ENCODE peak calls at places on chromosomes 3 and 15, in ten cellular contexts. H is upper lobe of right lung, W is lower lobe of right lung, U is IMR-90, I is stomach, B is heart right ventricle, K is astrocyte, A is transverse colon, G is uterus, J is trophoblast cell. X is an unnamed sample.

GRCh38 chr3:60079076-60079475 is 1029.3 kb upstream of the CFAP20DC start:
- DNase-seq in H (no peak), W (no peak), U (no peak), I (no peak), B (no peak), K (no peak), A (no peak), G (no peak), J (no peak), X (no peak)

GRCh38 chr3:169170456-169170855 is 493.1 kb downstream of the MECOM start:
- DNase-seq in H (no peak), W (no peak), U (no peak), I (no peak), B (no peak), K (no peak), A (no peak), G (no peak), J (no peak), X (no peak)

GRCh38 chr3:55801676-55802075 is 314.6 kb upstream of the WNT5A start:
- DNase-seq in H (no peak), W (no peak), U (no peak), I (no peak), B (no peak), K (no peak), A (no peak), G (no peak), J (no peak), X (no peak)

GRCh38 chr3:134473868-134474546 is 11.8 kb downstream of the ANAPC13 start:
- DNase-seq in H (no peak), W (no peak), U (peak; percentile 87), I (peak; percentile 85), B (no peak), K (peak; percentile 71), A (peak; percentile 77), G (peak; percentile 68), J (peak; percentile 91), X (peak; percentile 64)

GRCh38 chr3:114672692-114673447 is 379.0 kb downstream of the TIGIT start:
- DNase-seq in H (no peak), W (no peak), U (no peak), I (no peak), B (no peak), K (no peak), A (no peak), G (no peak), J (no peak), X (no peak)

GRCh38 chr3:184239221-184239620 is 9.5 kb downstream of the ALG3 start:
- DNase-seq in H (no peak), W (peak; percentile 15), U (no peak), I (no peak), B (no peak), K (no peak), A (no peak), G (no peak), J (no peak), X (no peak)

GRCh38 chr15:35624881-35625280 is 78.9 kb upstream of the DPH6 start:
- DNase-seq in H (peak; percentile 62), W (peak; percentile 52), U (peak; percentile 92), I (no peak), B (no peak), K (peak; percentile 82), A (no peak), G (no peak), J (peak; percentile 56), X (no peak)

GRCh38 chr3:10950476-10951294 is 41.9 kb upstream of the SLC6A1 start:
- DNase-seq in H (no peak), W (no peak), U (peak; percentile 42), I (no peak), B (no peak), K (peak; percentile 18), A (no peak), G (peak; percentile 38), J (no peak), X (peak; percentile 61)

GRCh38 chr15:69412274-69412673 is 1.9 kb upstream of the KIF23 start:
- DNase-seq in H (no peak), W (no peak), U (no peak), I (no peak), B (no peak), K (no peak), A (no peak), G (no peak), J (no peak), X (no peak)

GRCh38 chr15:69412701-69413100 is 1.4 kb upstream of the KIF23 start:
- DNase-seq in H (no peak), W (no peak), U (no peak), I (no peak), B (no peak), K (no peak), A (no peak), G (no peak), J (peak; percentile 69), X (no peak)

GRCh38 chr15:69415381-69415780 is 1.2 kb downstream of the KIF23 start:
- DNase-seq in H (no peak), W (no peak), U (peak; percentile 33), I (no peak), B (no peak), K (peak; percentile 51), A (no peak), G (no peak), J (no peak), X (no peak)

GRCh38 chr15:69414702-69415161 is 583 bp downstream of the KIF23 start:
- DNase-seq in H (no peak), W (peak; percentile 61), U (peak; percentile 89), I (no peak), B (peak; percentile 23), K (peak; percentile 91), A (peak; percentile 20), G (peak; percentile 38), J (peak; percentile 72), X (peak; percentile 44)

DNA sequence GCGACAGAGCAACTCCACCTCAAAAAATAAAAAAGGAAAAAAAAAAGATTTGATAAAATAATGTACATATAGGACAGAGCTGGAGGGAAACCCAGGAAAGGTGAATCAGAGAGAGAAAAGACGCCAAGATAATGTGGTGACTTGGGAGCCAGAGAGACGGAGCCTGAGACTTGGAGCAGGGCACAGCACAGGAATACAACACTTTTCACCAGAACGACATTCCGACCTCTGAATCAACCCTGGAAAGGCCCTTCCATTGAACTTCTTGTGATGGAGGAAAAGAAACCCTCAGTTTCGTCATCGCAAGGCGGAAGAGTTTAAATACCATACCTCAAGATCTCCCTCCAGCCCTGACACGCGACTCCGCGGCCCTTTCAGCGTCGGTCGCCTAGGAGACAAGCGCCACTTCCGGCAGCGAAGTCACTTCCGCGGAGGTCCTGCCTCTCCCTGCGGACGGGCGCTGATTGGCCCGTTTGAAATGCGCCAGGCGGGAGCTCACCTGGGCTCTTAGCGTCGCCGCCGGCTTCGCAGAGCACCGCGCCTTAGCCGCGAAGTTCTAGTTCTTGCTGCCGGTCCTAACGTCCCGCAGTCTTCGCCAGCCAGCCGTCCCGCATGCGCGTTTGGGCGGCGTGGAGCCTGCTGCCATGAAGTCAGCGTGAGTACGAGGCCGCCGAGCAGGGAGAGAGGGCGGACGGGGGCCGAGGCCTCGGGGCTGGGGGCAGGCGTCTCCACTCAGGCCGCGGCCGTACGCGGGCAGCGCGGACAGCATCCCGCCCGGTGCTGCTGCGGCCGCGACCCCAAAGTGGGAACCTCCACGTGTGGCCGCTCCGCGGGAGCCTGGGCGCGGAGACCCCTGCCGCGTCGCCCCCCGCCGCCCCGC is at the start of gene KIF23:
- DNase-seq in H (peak; percentile 95), W (peak; percentile 95), U (peak; percentile 94), I (peak; percentile 91), B (peak; percentile 89), K (peak; percentile 90), A (peak; percentile 95), G (peak; percentile 88), J (peak; percentile 98), X (peak; percentile 95)
- H3K4me3 ChIP-seq in H (peak within 1 kb of the TSS; percentile 80), W (peak within 1 kb of the TSS; percentile 86), U (peak within 1 kb of the TSS; percentile 78), I (peak within 1 kb of the TSS; percentile 82), B (peak within 1 kb of the TSS; percentile 81), K (peak within 1 kb of the TSS; percentile 95), A (peak within 1 kb of the TSS; percentile 98), G (peak within 1 kb of the TSS; percentile 61), J (peak within 1 kb of the TSS; percentile 98), X (peak within 1 kb of the TSS; percentile 68)

GRCh38 chr15:31364301-31365031 is 37.8 kb downstream of the KLF13 start:
- DNase-seq in H (no peak), W (no peak), U (no peak), I (no peak), B (no peak), K (no peak), A (peak; percentile 57), G (no peak), J (peak; percentile 92), X (peak; percentile 79)
- H3K4me1 ChIP-seq in H (peaks cover 98% of the 10 kb centered on the region), W (peaks cover 100% of the 10 kb centered on the region), U (peaks cover 14% of the 10 kb centered on the region), I (peaks cover 100% of the 10 kb centered on the region), B (peaks cover 68% of the 10 kb centered on the region), K (peaks cover 12% of the 10 kb centered on the region), A (peaks cover 67% of the 10 kb centered on the region), G (peaks cover 25% of the 10 kb centered on the region), J (peaks cover 65% of the 10 kb centered on the region), X (peaks cover 58% of the 10 kb centered on the region)

GRCh38 chr3:151093905-151094304 is 8.4 kb downstream of the MED12L start:
- DNase-seq in H (no peak), W (no peak), U (no peak), I (no peak), B (no peak), K (no peak), A (no peak), G (no peak), J (no peak), X (no peak)

GRCh38 chr3:151093148-151093547 is 7.7 kb downstream of the MED12L start:
- DNase-seq in H (no peak), W (no peak), U (no peak), I (no peak), B (no peak), K (no peak), A (no peak), G (no peak), J (no peak), X (no peak)

GRCh38 chr3:151101270-151101954 is 15.9 kb downstream of the MED12L start:
- DNase-seq in H (no peak), W (no peak), U (no peak), I (no peak), B (no peak), K (no peak), A (no peak), G (no peak), J (no peak), X (no peak)

GRCh38 chr3:151100076-151100475 is 14.6 kb downstream of the MED12L start:
- DNase-seq in H (no peak), W (no peak), U (no peak), I (no peak), B (no peak), K (no peak), A (no peak), G (no peak), J (no peak), X (no peak)

DNA sequence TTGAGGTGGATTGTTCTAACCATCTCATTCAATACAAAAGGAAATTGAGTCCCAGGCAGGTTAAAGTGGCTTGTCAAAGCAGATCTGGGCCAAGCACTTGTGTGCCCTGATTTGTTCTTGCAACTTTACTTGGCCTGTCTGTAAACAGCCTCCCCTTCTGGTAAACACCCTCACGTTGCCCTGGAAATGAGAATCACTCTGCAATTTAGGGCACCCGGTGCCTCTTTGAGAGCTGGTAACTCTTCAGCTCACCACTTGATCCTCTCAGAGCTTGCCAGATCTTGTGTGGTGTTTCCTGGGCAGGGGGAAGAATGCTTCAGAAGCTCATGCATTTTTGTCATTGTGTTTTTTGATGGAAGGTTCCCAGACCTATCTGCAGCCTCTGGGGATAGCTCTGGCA is 11.2 kb downstream of the MED12L start:
- DNase-seq in H (no peak), W (no peak), U (no peak), I (no peak), B (no peak), K (no peak), A (no peak), G (no peak), J (no peak), X (no peak)
- H3K27me3 ChIP-seq in H (peaks cover 8% of the 10 kb centered on the region), W (no peaks in the 10 kb centered on the region), U (peaks cover 39% of the 10 kb centered on the region), I (peaks cover 3% of the 10 kb centered on the region), B (no peaks in the 10 kb centered on the region), K (no peaks in the 10 kb centered on the region), A (no peaks in the 10 kb centered on the region), G (no peaks in the 10 kb centered on the region), J (no peaks in the 10 kb centered on the region), X (no peaks in the 10 kb centered on the region)

GRCh38 chr3:131361464-131362421 is 19.8 kb upstream of the NUDT16 start:
- DNase-seq in H (peak; percentile 99), W (peak; percentile 99), U (peak; percentile 10), I (peak; percentile 96), B (peak; percentile 86), K (peak; percentile 36), A (peak; percentile 95), G (peak; percentile 69), J (peak; percentile 97), X (peak; percentile 87)
- H3K4me3 ChIP-seq in H (peak overlapping the region; percentile 61), W (peak overlapping the region; percentile 65), U (peak overlapping the region; percentile 33), I (peak overlapping the region; percentile 61), B (peak overlapping the region; percentile 54), K (peak overlapping the region; percentile 57), A (peak overlapping the region; percentile 58), G (peak overlapping the region; percentile 48), J (peak overlapping the region; percentile 70), X (peak overlapping the region; percentile 41)

X was measured in right cardiac atrium.